ENCODE peak calls at places on chromosomes 1 and 21, in four cellular contexts. One of them, this sample, is unnamed.

GRCh38 chr1:115229016-115229415 is 109.0 kb downstream of the NGF start:
- DNase-seq in HAP-1: no peak
- DNase-seq in EH: no peak
- DNase-seq in NCI-H1105: peak; percentile 90
- DNase-seq in this sample: no peak

GRCh38 chr1:181423301-181423918 is 59.9 kb upstream of the CACNA1E start:
- DNase-seq in HAP-1: no peak
- DNase-seq in EH: peak; percentile 40
- DNase-seq in NCI-H1105: peak; percentile 58
- DNase-seq in this sample: peak; percentile 28

GRCh38 chr1:79716481-79716880 is 710.0 kb upstream of the ADGRL4 start:
- DNase-seq in HAP-1: peak; percentile 38
- DNase-seq in EH: no peak
- DNase-seq in NCI-H1105: no peak
- DNase-seq in this sample: no peak

GRCh38 chr1:153963850-153964331 is 554 bp upstream of the SLC39A1 start:
- DNase-seq in HAP-1: peak; percentile 63
- DNase-seq in EH: peak; percentile 54
- DNase-seq in NCI-H1105: peak; percentile 22
- DNase-seq in this sample: peak; percentile 65

GRCh38 chr21:17476006-17476405 is 36.8 kb upstream of the CXADR start:
- DNase-seq in HAP-1: no peak
- DNase-seq in EH: no peak
- DNase-seq in NCI-H1105: no peak
- DNase-seq in this sample: no peak

GRCh38 chr1:67691712-67692111 is 6.7 kb downstream of the GADD45A start:
- DNase-seq in HAP-1: no peak
- DNase-seq in EH: no peak
- DNase-seq in NCI-H1105: no peak
- DNase-seq in this sample: no peak

GRCh38 chr1:30109853-30110252 is 613.5 kb downstream of the MATN1 start:
- DNase-seq in HAP-1: no peak
- DNase-seq in EH: peak; percentile 56
- DNase-seq in NCI-H1105: no peak
- DNase-seq in this sample: peak; percentile 86

GRCh38 chr1:94110946-94111740 is 9.8 kb downstream of the ABCA4 start:
- DNase-seq in HAP-1: no peak
- DNase-seq in EH: peak; percentile 70
- DNase-seq in NCI-H1105: no peak
- DNase-seq in this sample: peak; percentile 29

GRCh38 chr1:175376194-175376593 is 183.6 kb upstream of the KIAA0040 start:
- DNase-seq in HAP-1: peak; percentile 6
- DNase-seq in EH: peak; percentile 6
- DNase-seq in NCI-H1105: no peak
- DNase-seq in this sample: peak; percentile 4

GRCh38 chr21:14383596-14384210 is 757 bp upstream of the HSPA13 start:
- DNase-seq in HAP-1: peak; percentile 12
- DNase-seq in EH: no peak
- DNase-seq in NCI-H1105: peak; percentile 46
- DNase-seq in this sample: peak; percentile 53

GRCh38 chr1:2492091-2492490 is 16.0 kb downstream of the PLCH2 start:
- DNase-seq in HAP-1: no peak
- DNase-seq in EH: no peak
- DNase-seq in NCI-H1105: no peak
- DNase-seq in this sample: no peak

GRCh38 chr1:200886590-200886989 is 8.1 kb upstream of the INAVA start:
- DNase-seq in HAP-1: no peak
- DNase-seq in EH: no peak
- DNase-seq in NCI-H1105: no peak
- DNase-seq in this sample: no peak

GRCh38 chr1:231338270-231339128 is at the start of gene SPRTN:
- DNase-seq in HAP-1: no peak
- DNase-seq in EH: peak; percentile 25
- DNase-seq in NCI-H1105: no peak
- DNase-seq in this sample: no peak

GRCh38 chr1:119982006-119982405 is 85.7 kb upstream of the ADAM30 start:
- DNase-seq in HAP-1: no peak
- DNase-seq in EH: peak; percentile 62
- DNase-seq in NCI-H1105: no peak
- DNase-seq in this sample: peak; percentile 88

GRCh38 chr21:26169061-26169610 is 1.4 kb downstream of the APP start:
- DNase-seq in HAP-1: peak; percentile 80
- DNase-seq in EH: peak; percentile 71
- DNase-seq in NCI-H1105: peak; percentile 75
- DNase-seq in this sample: peak; percentile 45

GRCh38 chr1:85629532-85629920 is 49.0 kb downstream of the CCN1 start:
- DNase-seq in HAP-1: no peak
- DNase-seq in EH: peak; percentile 26
- DNase-seq in NCI-H1105: no peak
- DNase-seq in this sample: no peak

GRCh38 chr21:27104749-27105439 is 138.0 kb upstream of the ADAMTS5 start:
- DNase-seq in HAP-1: no peak
- DNase-seq in EH: peak; percentile 70
- DNase-seq in NCI-H1105: no peak
- DNase-seq in this sample: no peak

GRCh38 chr1:244049969-244050834 is 881 bp upstream of the ZBTB18 start:
- DNase-seq in HAP-1: no peak
- DNase-seq in EH: no peak
- DNase-seq in NCI-H1105: no peak
- DNase-seq in this sample: peak; percentile 7

GRCh38 chr1:239107676-239108075 is 278.7 kb upstream of the CHRM3 start:
- DNase-seq in HAP-1: no peak
- DNase-seq in EH: no peak
- DNase-seq in NCI-H1105: no peak
- DNase-seq in this sample: no peak

GRCh38 chr1:9753121-9753531 is 70.6 kb downstream of the CLSTN1 start:
- DNase-seq in HAP-1: no peak
- DNase-seq in EH: peak; percentile 87
- DNase-seq in NCI-H1105: peak; percentile 5
- DNase-seq in this sample: peak; percentile 65

GRCh38 chr1:226674892-226675719 is 64.0 kb downstream of the ITPKB start:
- DNase-seq in HAP-1: no peak
- DNase-seq in EH: no peak
- DNase-seq in NCI-H1105: no peak
- DNase-seq in this sample: no peak

GRCh38 chr1:205248793-205249601 is 21.3 kb downstream of the TMCC2 start:
- DNase-seq in HAP-1: no peak
- DNase-seq in EH: peak; percentile 40
- DNase-seq in NCI-H1105: peak; percentile 62
- DNase-seq in this sample: no peak

GRCh38 chr1:218025454-218025853 is 259.6 kb upstream of the RRP15 start:
- DNase-seq in HAP-1: no peak
- DNase-seq in EH: peak; percentile 48
- DNase-seq in NCI-H1105: no peak
- DNase-seq in this sample: no peak

GRCh38 chr1:99969729-99970591 is at the start of gene SLC35A3:
- DNase-seq in HAP-1: peak; percentile 67
- DNase-seq in EH: peak; percentile 73
- DNase-seq in NCI-H1105: peak; percentile 83
- DNase-seq in this sample: peak; percentile 73

GRCh38 chr1:107842241-107842640 is 122.7 kb downstream of the VAV3 start:
- DNase-seq in HAP-1: no peak
- DNase-seq in EH: no peak
- DNase-seq in NCI-H1105: no peak
- DNase-seq in this sample: no peak

This sample was measured in RPMI7951.